ENCODE peak calls at places on chromosomes 2 and 18, in ten cellular contexts. T is stomach, O is cardiac muscle cell, Y is A549, K is mucosa of descending colon, H is heart left ventricle, A is AG10803, X is adipocyte, B is OCI-LY7, I is ovary. E is an unnamed sample.

GRCh38 chr2:119429225-119430000 is 2.2 kb upstream of the TMEM37 start:
- DNase-seq in Y (no peak), K (no peak), I (no peak), A (peak), T (no peak), O (no peak), X (no peak), H (no peak), B (no peak), E (no peak)

GRCh38 chr2:138016703-138017102 is 52.4 kb downstream of the HNMT start:
- DNase-seq in X (no peak), O (no peak), B (no peak), Y (no peak), A (no peak), H (no peak), T (no peak), K (no peak), I (no peak), E (no peak)

GRCh38 chr2:174024524-174025270 is 59.5 kb upstream of the SP3 start:
- DNase-seq in H (peak), K (peak), T (peak), B (no peak), I (peak), X (peak), Y (no peak), O (peak), A (peak), E (no peak)

GRCh38 chr18:25248755-25249154 is 103.2 kb downstream of the ZNF521 start:
- DNase-seq in T (no peak), O (no peak), K (no peak), I (no peak), H (no peak), Y (no peak), X (no peak), A (no peak), B (no peak), E (no peak)

GRCh38 chr2:204901591-204901990 is 356.3 kb downstream of the PARD3B start:
- DNase-seq in H (no peak), A (no peak), X (no peak), K (no peak), I (no peak), B (no peak), O (no peak), T (no peak), Y (no peak), E (no peak)

GRCh38 chr2:144210076-144210475 is 309.8 kb downstream of the ZEB2 start:
- DNase-seq in B (no peak), A (no peak), O (no peak), K (no peak), X (no peak), T (no peak), I (no peak), H (no peak), Y (no peak), E (no peak)

GRCh38 chr18:59921384-59921891 is 21.6 kb downstream of the PMAIP1 start:
- DNase-seq in A (peak), O (no peak), I (no peak), H (no peak), X (peak), Y (no peak), K (no peak), B (no peak), T (no peak), E (peak)

GRCh38 chr2:29016500-29016899 is 35.4 kb downstream of the TOGARAM2 start:
- DNase-seq in I (no peak), T (no peak), Y (no peak), B (no peak), H (peak), O (no peak), A (no peak), X (no peak), K (no peak), E (no peak)

GRCh38 chr2:207304798-207305197 is 139.1 kb upstream of the KLF7 start:
- DNase-seq in X (no peak), T (no peak), H (no peak), O (no peak), B (no peak), K (no peak), I (no peak), A (no peak), Y (no peak), E (no peak)

GRCh38 chr2:214185546-214185945 is 225.3 kb upstream of the VWC2L start:
- DNase-seq in O (no peak), K (no peak), A (no peak), Y (no peak), X (no peak), T (no peak), H (no peak), B (no peak), I (no peak), E (no peak)

GRCh38 chr18:39345321-39345720 is 1779.7 kb upstream of the CELF4 start:
- DNase-seq in A (peak), K (no peak), I (no peak), X (peak), Y (no peak), T (no peak), H (no peak), O (no peak), B (no peak), E (no peak)

GRCh38 chr18:31819106-31819924 is 58.6 kb upstream of the SLC25A52 start:
- DNase-seq in H (no peak), T (no peak), A (peak), O (peak), I (no peak), K (no peak), X (peak), B (peak), Y (peak), E (peak)

GRCh38 chr18:75110846-75111415 is 98.0 kb downstream of the PTGR3 start:
- DNase-seq in X (no peak), H (no peak), B (no peak), A (no peak), K (no peak), T (no peak), I (no peak), Y (no peak), O (no peak), E (no peak)

GRCh38 chr18:73842795-73843394 is 304.7 kb downstream of the FBXO15 start:
- DNase-seq in K (no peak), X (peak), O (peak), T (peak), Y (peak), A (peak), H (no peak), B (peak), I (no peak), E (peak)

GRCh38 chr18:44609210-44609941 is 71.3 kb upstream of the SETBP1 start:
- DNase-seq in T (no peak), O (no peak), B (no peak), K (no peak), A (no peak), H (no peak), I (no peak), Y (no peak), X (no peak), E (no peak)

GRCh38 chr2:16041466-16041810 is 101.1 kb downstream of the MYCN start:
- DNase-seq in X (no peak), T (no peak), B (no peak), A (no peak), Y (no peak), I (no peak), K (no peak), O (no peak), H (no peak), E (no peak)

GRCh38 chr2:173580351-173580750 is 225.7 kb downstream of the CDCA7 start:
- DNase-seq in T (no peak), K (no peak), I (no peak), H (no peak), B (no peak), A (no peak), X (no peak), O (no peak), Y (no peak), E (no peak)

GRCh38 chr2:58767833-58768726 is 527.0 kb upstream of the FANCL start:
- DNase-seq in H (no peak), A (no peak), B (no peak), K (no peak), X (no peak), O (no peak), Y (no peak), T (no peak), I (no peak), E (no peak)

GRCh38 chr2:45826889-45827635 is 175.6 kb downstream of the PRKCE start:
- DNase-seq in T (peak), H (no peak), I (no peak), Y (no peak), A (peak), X (peak), O (no peak), K (peak), B (no peak), E (no peak)

GRCh38 chr2:43102366-43103092 is 123.9 kb downstream of the ZFP36L2 start:
- DNase-seq in H (peak), T (no peak), K (no peak), A (peak), Y (no peak), O (no peak), I (no peak), B (no peak), X (peak), E (no peak)

GRCh38 chr2:19009510-19009909 is 348.9 kb downstream of the OSR1 start:
- DNase-seq in B (no peak), Y (peak), T (no peak), O (no peak), I (no peak), A (no peak), H (no peak), K (no peak), X (no peak), E (no peak)

GRCh38 chr2:189082576-189082975 is 97.0 kb downstream of the COL5A2 start:
- DNase-seq in H (no peak), K (peak), A (peak), T (no peak), I (no peak), X (peak), Y (no peak), B (no peak), O (no peak), E (no peak)

GRCh38 chr2:584863-585823 is 92.1 kb downstream of the TMEM18 start:
- DNase-seq in A (no peak), X (no peak), Y (no peak), K (no peak), O (peak), B (peak), I (no peak), H (no peak), T (no peak), E (no peak)

GRCh38 chr2:88329815-88330603 is 122.5 kb downstream of the FOXI3 start:
- DNase-seq in K (no peak), I (no peak), A (peak), H (no peak), O (no peak), B (no peak), T (no peak), Y (peak), X (peak), E (no peak)

GRCh38 chr18:73690222-73690621 is 457.4 kb downstream of the FBXO15 start:
- DNase-seq in T (no peak), H (no peak), I (no peak), K (no peak), Y (no peak), X (no peak), A (no peak), O (no peak), B (no peak), E (no peak)

GRCh38 chr2:99729104-99729503 is 239.3 kb upstream of the REV1 start:
- DNase-seq in K (no peak), X (peak), I (no peak), Y (no peak), H (no peak), A (peak), T (no peak), O (no peak), B (no peak), E (no peak)

GRCh38 chr2:52264488-52264887 is 1232.6 kb upstream of the NRXN1 start:
- DNase-seq in A (no peak), B (peak), K (no peak), T (no peak), Y (no peak), I (no peak), H (no peak), X (no peak), O (no peak), E (no peak)

GRCh38 chr18:38025433-38026038 is 459.9 kb upstream of the CELF4 start:
- DNase-seq in I (no peak), X (no peak), A (peak), T (no peak), B (no peak), K (no peak), Y (no peak), H (no peak), O (no peak), E (no peak)

GRCh38 chr2:70965506-70965905 is 12.9 kb upstream of the ANKRD53 start:
- DNase-seq in A (no peak), Y (no peak), I (no peak), T (no peak), O (no peak), X (no peak), H (no peak), K (no peak), B (no peak), E (no peak)

GRCh38 chr2:216690451-216691209 is 4.7 kb downstream of the IGFBP5 start:
- DNase-seq in A (peak), H (no peak), X (peak), B (no peak), T (no peak), K (no peak), Y (no peak), O (no peak), I (peak), E (no peak)

GRCh38 chr2:59585657-59586056 is 967.8 kb downstream of the BCL11A start:
- DNase-seq in T (no peak), B (no peak), X (no peak), A (no peak), I (no peak), O (peak), K (no peak), H (no peak), Y (no peak), E (no peak)

GRCh38 chr2:203720922-203721672 is 14.7 kb downstream of the CD28 start:
- DNase-seq in O (no peak), H (no peak), Y (no peak), X (no peak), K (no peak), B (no peak), T (no peak), I (no peak), A (no peak), E (no peak)

GRCh38 chr2:203719456-203719855 is 13.0 kb downstream of the CD28 start:
- DNase-seq in T (no peak), H (no peak), I (no peak), A (no peak), B (no peak), K (no peak), O (no peak), Y (no peak), X (no peak), E (no peak)

GRCh38 chr2:203718087-203718486 is 11.6 kb downstream of the CD28 start:
- DNase-seq in H (no peak), I (no peak), T (no peak), X (no peak), K (no peak), Y (no peak), B (peak), A (no peak), O (peak), E (peak)

GRCh38 chr2:203721770-203722169 is 15.3 kb downstream of the CD28 start:
- DNase-seq in K (no peak), Y (no peak), X (no peak), T (no peak), B (no peak), I (no peak), O (no peak), A (no peak), H (no peak), E (no peak)

GRCh38 chr2:203720011-203720410 is 13.6 kb downstream of the CD28 start:
- DNase-seq in A (no peak), T (no peak), H (no peak), X (no peak), B (no peak), O (no peak), K (no peak), Y (no peak), I (no peak), E (peak)
- H3K4me3 ChIP-seq in A (no peak), T (no peak), H (no peak), X (no peak), B (no peak), O (no peak), K (no peak), Y (no peak), I (no peak), E (peak)

DNA sequence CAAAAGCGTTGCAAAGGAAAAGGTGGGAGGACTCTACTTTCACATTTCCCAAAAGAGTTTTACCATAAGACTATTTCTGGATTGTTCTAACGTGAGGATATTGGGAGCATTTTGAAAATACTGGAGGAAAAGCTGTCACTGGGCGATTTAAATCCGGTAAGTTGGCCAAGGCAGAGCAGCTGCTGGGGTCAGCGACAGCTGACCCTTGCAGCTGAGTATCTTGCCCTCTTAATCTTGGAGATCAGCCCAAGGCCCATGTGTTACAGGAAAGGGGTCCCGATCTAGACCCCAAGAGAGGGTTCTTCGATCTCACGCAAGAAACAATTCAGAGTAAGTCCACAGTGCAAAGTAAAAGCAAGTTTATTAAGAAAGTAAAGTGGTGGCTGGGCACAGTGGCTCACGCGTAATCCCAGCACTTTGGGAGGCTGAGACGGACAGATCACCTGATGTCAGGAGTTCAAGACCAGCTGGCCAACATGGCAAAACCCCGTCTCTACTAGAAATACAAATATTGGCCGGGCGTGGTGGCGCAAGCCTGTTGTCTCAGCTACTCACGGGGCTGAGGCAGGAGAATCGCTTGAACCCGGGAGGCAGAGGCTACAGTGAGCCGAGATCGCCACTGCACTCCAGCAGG is 975 bp upstream of the ST3GAL5 start:
- DNase-seq in Y (peak), B (no peak), T (no peak), H (peak), O (no peak), I (no peak), A (no peak), K (peak), X (no peak), E (no peak)
- H3K4me3 ChIP-seq in Y (peak), B (peak), T (peak), H (peak), O (peak), I (peak), A (peak), K (peak), X (peak), E (peak)

GRCh38 chr2:175476950-175477349 is 295.4 kb upstream of the ATP5MC3 start:
- DNase-seq in T (no peak), O (no peak), X (no peak), B (no peak), K (no peak), H (peak), A (no peak), I (no peak), Y (no peak), E (no peak)
- H3K4me3 ChIP-seq in T (no peak), O (no peak), X (no peak), B (no peak), K (no peak), H (no peak), A (no peak), I (no peak), Y (no peak), E (no peak)

GRCh38 chr18:54616220-54616848 is 25.3 kb downstream of the DYNAP start:
- DNase-seq in Y (no peak), T (no peak), B (no peak), K (no peak), X (no peak), H (no peak), I (no peak), O (no peak), A (no peak), E (no peak)
- H3K4me3 ChIP-seq in Y (no peak), T (no peak), B (no peak), K (no peak), X (no peak), H (no peak), I (no peak), O (no peak), A (no peak), E (no peak)